ENCODE peak calls at places on chromosomes 16 and 17, in seven cellular contexts. R, H, M, D, V, K and Q are unnamed samples. For H3K4me1 and H3K9me3, the result is how much of the 10 kb centered on the place peaks cover.

GRCh38 chr17:17366941-17367885 is 64.0 kb downstream of the NT5M start:
- DNase-seq in M (no peak), V (no peak), D (peak), K (peak), R (no peak), H (no peak), Q (peak)

GRCh38 chr16:12531937-12532336 is 271.8 kb downstream of the CPPED1 start:
- DNase-seq in V (no peak), M (no peak), R (no peak), K (no peak), H (no peak), D (no peak), Q (no peak)

GRCh38 chr16:67026570-67026969 is 2.4 kb upstream of the CBFB start:
- DNase-seq in D (no peak), K (no peak), R (no peak), V (no peak), M (no peak), H (no peak), Q (peak)

GRCh38 chr16:56480776-56481467 is 29.6 kb downstream of the OGFOD1 start:
- DNase-seq in R (no peak), H (no peak), M (no peak), V (no peak), D (no peak), K (no peak), Q (no peak)

GRCh38 chr16:80300876-80301275 is 239.9 kb upstream of the DYNLRB2 start:
- DNase-seq in M (peak), R (peak), K (no peak), H (no peak), V (no peak), D (no peak), Q (no peak)

GRCh38 chr17:68514809-68515208 is 2.6 kb downstream of the PRKAR1A start:
- DNase-seq in V (peak), K (no peak), H (no peak), R (peak), D (peak), M (no peak), Q (no peak)

GRCh38 chr17:58107306-58107705 is 24.1 kb downstream of the DYNLL2 start:
- DNase-seq in H (no peak), K (no peak), V (no peak), M (no peak), R (no peak), D (no peak), Q (no peak)

GRCh38 chr16:70691223-70692129 is 5.6 kb upstream of the MTSS2 start:
- DNase-seq in K (no peak), H (no peak), R (no peak), D (no peak), V (peak), M (peak), Q (peak)

GRCh38 chr17:8555062-8555461 is 75.5 kb downstream of the MYH10 start:
- DNase-seq in H (no peak), M (no peak), V (no peak), K (no peak), R (peak), D (no peak), Q (no peak)

GRCh38 chr17:7732981-7733557 is 15.5 kb downstream of the DNAH2 start:
- DNase-seq in R (no peak), V (no peak), M (no peak), D (no peak), K (no peak), H (no peak), Q (no peak)

GRCh38 chr17:75561927-75562603 is 25.5 kb upstream of the MYO15B start:
- DNase-seq in H (no peak), M (no peak), K (no peak), R (no peak), D (no peak), V (no peak), Q (peak)

GRCh38 chr17:62601438-62601837 is 26.0 kb upstream of the MRC2 start:
- DNase-seq in M (no peak), V (no peak), H (no peak), K (no peak), D (no peak), R (no peak), Q (no peak)

GRCh38 chr16:79045191-79045590 is 555.3 kb downstream of the MAF start:
- DNase-seq in V (no peak), K (no peak), D (no peak), M (no peak), H (no peak), R (no peak), Q (no peak)

GRCh38 chr16:81000873-81001272 is 5.8 kb downstream of the CMC2 start:
- DNase-seq in K (no peak), D (no peak), R (no peak), H (no peak), V (no peak), M (no peak), Q (no peak)

GRCh38 chr17:10741416-10742140 is 11.8 kb upstream of the TMEM220 start:
- DNase-seq in M (no peak), D (no peak), V (no peak), K (no peak), R (no peak), H (no peak), Q (no peak)

GRCh38 chr16:65225488-65225887 is 103.6 kb upstream of the CDH11 start:
- DNase-seq in D (no peak), H (peak), K (no peak), V (no peak), M (no peak), R (no peak), Q (no peak)

GRCh38 chr17:73564856-73565255 is 79.4 kb downstream of the SDK2 start:
- DNase-seq in K (no peak), H (no peak), D (no peak), M (no peak), V (peak), R (no peak), Q (no peak)

GRCh38 chr17:45432405-45433113 is at the start of gene ARHGAP27:
- DNase-seq in M (peak), R (peak), K (peak), D (peak), H (no peak), V (no peak), Q (peak)

GRCh38 chr16:75462804-75463203 is 1.7 kb downstream of the TMEM170A start:
- DNase-seq in K (no peak), V (no peak), R (no peak), M (no peak), H (no peak), D (no peak), Q (no peak)

GRCh38 chr17:68351395-68351794 is 60.1 kb downstream of the ARSG start:
- DNase-seq in R (no peak), K (no peak), V (no peak), H (no peak), M (no peak), D (no peak), Q (no peak)

GRCh38 chr16:66459878-66460277 is 32.8 kb downstream of the BEAN1 start:
- DNase-seq in K (no peak), M (no peak), V (no peak), D (peak), R (no peak), H (no peak), Q (no peak)

GRCh38 chr17:72691601-72692000 is 400.9 kb downstream of the SLC39A11 start:
- DNase-seq in M (no peak), H (no peak), R (peak), K (no peak), V (no peak), D (no peak), Q (no peak)

GRCh38 chr17:82134101-82134500 is 36.1 kb upstream of the FASN start:
- DNase-seq in M (no peak), D (no peak), K (no peak), V (no peak), R (peak), H (no peak), Q (no peak)

GRCh38 chr17:40118093-40118492 is 3.7 kb upstream of the MSL1 start:
- DNase-seq in V (no peak), M (no peak), R (no peak), H (no peak), D (no peak), K (no peak), Q (no peak)

GRCh38 chr16:55832425-55832787 is 490 bp downstream of the CES1 start:
- DNase-seq in H (no peak), D (peak), M (no peak), R (no peak), K (no peak), V (no peak), Q (peak)

GRCh38 chr17:63476857-63477470 is at the start of gene ACE:
- DNase-seq in K (no peak), H (no peak), R (no peak), M (peak), V (peak), D (peak), Q (peak)

GRCh38 chr16:66959645-66960177 is 1.4 kb upstream of the CES3 start:
- DNase-seq in D (no peak), R (no peak), K (no peak), V (no peak), M (no peak), H (no peak), Q (no peak)

GRCh38 chr16:66457888-66458287 is 30.8 kb downstream of the BEAN1 start:
- DNase-seq in M (no peak), K (no peak), D (peak), V (no peak), H (no peak), R (peak), Q (no peak)

GRCh38 chr17:71176315-71176714 is 944.5 kb upstream of the SOX9 start:
- DNase-seq in H (no peak), V (no peak), D (no peak), R (no peak), K (no peak), M (no peak), Q (no peak)

GRCh38 chr17:45405250-45406086 is 27.2 kb downstream of the ARHGAP27 start:
- DNase-seq in H (no peak), D (peak), K (no peak), R (no peak), V (no peak), M (peak), Q (no peak)

GRCh38 chr16:71426880-71427615 is 14.8 kb downstream of the TLE7 start:
- DNase-seq in M (no peak), K (no peak), V (no peak), R (no peak), D (no peak), H (no peak), Q (no peak)

GRCh38 chr16:23877107-23878070 is 41.6 kb downstream of the PRKCB start:
- DNase-seq in R (no peak), V (no peak), K (no peak), M (no peak), H (no peak), D (peak), Q (no peak)

GRCh38 chr17:44279586-44280344 is 11.8 kb upstream of the SLC4A1 start:
- DNase-seq in R (peak), K (no peak), H (no peak), M (peak), D (peak), V (peak), Q (peak)

GRCh38 chr16:5073279-5073629 is 1.6 kb downstream of the ALG1 start:
- DNase-seq in D (no peak), K (no peak), H (no peak), V (no peak), M (no peak), R (no peak), Q (no peak)

GRCh38 chr17:39095309-39095686 is 56.1 kb downstream of the PLXDC1 start:
- DNase-seq in M (no peak), K (no peak), V (no peak), R (no peak), H (no peak), D (no peak), Q (no peak)
- H3K4me1 ChIP-seq in M (under half), K (under half), V (under half), R (under half), H (under half), D (under half), Q (under half)

GRCh38 chr17:52789829-52790228 is 631.3 kb upstream of the CA10 start:
- DNase-seq in H (no peak), K (no peak), R (no peak), V (no peak), M (no peak), D (no peak), Q (no peak)
- H3K9me3 ChIP-seq in H (under half), K (under half), R (under half), V (under half), M (under half), D (under half), Q (under half)

GRCh38 chr17:77466140-77466539 is 325.4 kb downstream of the SEC14L1 start:
- DNase-seq in H (no peak), K (no peak), V (no peak), D (peak), R (no peak), M (peak), Q (peak)

GRCh38 chr17:77464988-77465357 is 324.2 kb downstream of the SEC14L1 start:
- DNase-seq in V (no peak), R (no peak), K (no peak), D (no peak), H (no peak), M (no peak), Q (no peak)

GRCh38 chr17:77465358-77466041 is 324.7 kb downstream of the SEC14L1 start:
- DNase-seq in V (no peak), H (no peak), M (no peak), K (no peak), R (no peak), D (peak), Q (peak)

GRCh38 chr17:77467513-77467912 is 326.7 kb downstream of the SEC14L1 start:
- DNase-seq in R (no peak), D (no peak), K (no peak), H (no peak), V (no peak), M (no peak), Q (peak)

GRCh38 chr17:77466596-77467223 is 325.9 kb downstream of the SEC14L1 start:
- DNase-seq in V (no peak), D (peak), H (no peak), M (no peak), K (no peak), R (no peak), Q (no peak)
- H3K4me1 ChIP-seq in V (under half), D (under half), H (half or more), M (half or more), K (under half), R (under half), Q (under half)

GRCh38 chr17:21542070-21542469 is 150.3 kb upstream of the KCNJ18 start:
- DNase-seq in V (no peak), D (no peak), K (no peak), H (no peak), M (no peak), R (no peak), Q (no peak)
- H3K9me3 ChIP-seq in V (under half), D (under half), K (under half), H (under half), M (under half), R (under half), Q (under half)

GRCh38 chr16:53911506-53911905 is 207.6 kb downstream of the FTO start:
- DNase-seq in V (no peak), R (no peak), D (no peak), H (no peak), K (no peak), M (no peak), Q (no peak)
- H3K4me1 ChIP-seq in V (under half), R (under half), D (under half), H (under half), K (under half), M (under half), Q (under half)

GRCh38 chr16:73161977-73162376 is 114.0 kb upstream of the ZFHX3 start:
- DNase-seq in M (no peak), V (peak), H (no peak), K (no peak), D (no peak), R (no peak), Q (peak)
- H3K9me3 ChIP-seq in M (under half), V (under half), H (under half), K (under half), D (under half), R (under half), Q (under half)

GRCh38 chr17:30346211-30346831 is 12.5 kb upstream of the TMIGD1 start:
- DNase-seq in V (no peak), D (no peak), H (no peak), K (no peak), M (no peak), R (no peak), Q (no peak)

GRCh38 chr17:30345089-30345433 is 11.2 kb upstream of the TMIGD1 start:
- DNase-seq in H (no peak), K (no peak), D (no peak), V (no peak), M (no peak), R (no peak), Q (no peak)

GRCh38 chr17:30344283-30345088 is 10.6 kb upstream of the TMIGD1 start:
- DNase-seq in R (peak), H (peak), D (no peak), V (peak), M (peak), K (no peak), Q (peak)

GRCh38 chr17:30343741-30344140 is 9.9 kb upstream of the TMIGD1 start:
- DNase-seq in K (no peak), H (no peak), D (no peak), R (no peak), M (no peak), V (no peak), Q (no peak)

GRCh38 chr17:30345527-30346075 is 11.7 kb upstream of the TMIGD1 start:
- DNase-seq in H (peak), K (no peak), V (no peak), D (no peak), R (peak), M (no peak), Q (no peak)
- H3K4me1 ChIP-seq in H (under half), K (under half), V (under half), D (under half), R (under half), M (under half), Q (under half)

GRCh38 chr17:32873114-32873513 is 3.8 kb downstream of the MYO1D start:
- DNase-seq in M (no peak), D (no peak), V (no peak), R (peak), K (no peak), H (no peak), Q (no peak)
- H3K9me3 ChIP-seq in M (under half), D (under half), V (under half), R (under half), K (under half), H (under half), Q (under half)

DNA sequence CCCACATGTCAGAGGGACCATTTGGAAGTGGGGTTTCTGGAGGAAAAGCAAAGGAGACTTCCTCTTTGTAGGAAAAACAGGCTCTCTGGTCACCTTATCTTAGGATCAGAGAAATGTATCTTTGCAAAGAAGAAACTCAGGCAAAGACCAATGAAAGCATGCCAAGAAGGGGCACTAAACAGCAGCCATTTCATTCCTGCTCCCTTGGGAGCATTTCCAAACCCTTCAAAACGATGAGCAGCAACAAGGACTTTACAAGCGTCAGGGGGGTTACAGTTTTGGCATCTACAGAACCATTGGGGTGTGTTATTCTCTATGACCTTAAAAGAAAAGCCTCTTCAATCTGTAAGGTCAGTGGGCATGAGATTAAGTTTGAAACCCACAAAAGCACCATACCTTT is 122.8 kb downstream of the SMG6 start:
- DNase-seq in V (no peak), D (no peak), K (no peak), H (no peak), M (no peak), R (no peak), Q (no peak)
- H3K4me1 ChIP-seq in V (half or more), D (under half), K (under half), H (half or more), M (half or more), R (under half), Q (under half)